ENCODE peak calls at places on chromosomes 12 and 14, in ten cellular contexts. A is cardiac septum; I is stimulated activated effector memory CD8-positive, alpha-beta T cell treated with anti-CD3 and anti-CD28 coated beads, Interleukin-12 subunit alpha, Interleukin-12 subunit beta, amount 100 ng/mL, for 72 hours; P is ELR; E is activated naive CD8-positive, alpha-beta T cell treated with anti-CD3 and anti-CD28 coated beads, Interleukin-2, amount 10 ng/mL, durations not matched to agents 7 days and 5 days; U is BJ; R is transverse colon; S is NCI-H774; T is anterior cingulate cortex; Z is RKO. J is an unnamed sample.

GRCh38 chr12:67650528-67651379 is 2.2 kb downstream of the DYRK2 start:
- DNase-seq in Z (peak), P (peak), U (no peak), R (peak), A (no peak), S (no peak), E (peak), T (peak), I (no peak), J (no peak)

GRCh38 chr12:5493018-5493417 is 61.1 kb downstream of the NTF3 start:
- DNase-seq in U (no peak), A (no peak), P (no peak), I (no peak), T (no peak), Z (no peak), S (no peak), E (no peak), R (peak), J (no peak)

GRCh38 chr12:75722714-75723200 is 211.3 kb upstream of the KRR1 start:
- DNase-seq in E (no peak), R (peak), P (peak), I (no peak), A (no peak), Z (peak), T (no peak), U (peak), S (peak), J (peak)

GRCh38 chr12:116878567-116879508 is 2.4 kb downstream of the HRK start:
- DNase-seq in S (no peak), P (peak), I (no peak), U (no peak), E (peak), A (no peak), T (no peak), Z (peak), R (peak), J (no peak)

GRCh38 chr12:10753066-10753465 is 29.9 kb upstream of the YBX3 start:
- DNase-seq in T (no peak), P (peak), I (no peak), E (no peak), Z (no peak), R (no peak), A (no peak), S (no peak), U (peak), J (no peak)

GRCh38 chr12:93447555-93448265 is 6.0 kb upstream of the UBE2N start:
- DNase-seq in S (no peak), A (no peak), P (no peak), T (no peak), U (no peak), E (no peak), Z (no peak), I (no peak), R (no peak), J (no peak)

GRCh38 chr14:75274899-75275569 is 3.6 kb upstream of the FOS start:
- DNase-seq in E (no peak), A (peak), I (no peak), U (no peak), P (no peak), Z (no peak), S (no peak), R (peak), T (peak), J (no peak)

GRCh38 chr14:52790011-52790755 is 1.2 kb downstream of the GNPNAT1 start:
- DNase-seq in A (no peak), R (no peak), U (no peak), I (no peak), Z (peak), P (peak), T (no peak), S (no peak), E (no peak), J (no peak)

GRCh38 chr12:42961395-42961794 is 371.8 kb upstream of the PRICKLE1 start:
- DNase-seq in S (no peak), I (no peak), E (no peak), T (no peak), Z (no peak), P (peak), U (peak), R (no peak), A (no peak), J (no peak)

GRCh38 chr12:25017336-25017735 is 68.4 kb upstream of the BCAT1 start:
- DNase-seq in S (no peak), U (no peak), P (peak), R (no peak), I (no peak), Z (no peak), A (no peak), T (no peak), E (no peak), J (no peak)

GRCh38 chr14:94173471-94173884 is 644 bp upstream of the PPP4R4 start:
- DNase-seq in I (no peak), Z (no peak), P (peak), E (peak), R (peak), S (no peak), T (no peak), A (no peak), U (no peak), J (no peak)

GRCh38 chr12:120539303-120539702 is 5.1 kb downstream of the RNF10 start:
- DNase-seq in R (no peak), S (no peak), U (no peak), Z (peak), T (no peak), P (peak), E (no peak), I (no peak), A (no peak), J (no peak)

GRCh38 chr14:103207404-103208072 is 84.3 kb downstream of the TNFAIP2 start:
- DNase-seq in Z (no peak), E (no peak), S (no peak), U (no peak), I (no peak), P (peak), T (no peak), A (no peak), R (no peak), J (no peak)

GRCh38 chr14:82776958-82777357 is 1243.3 kb upstream of the SEL1L start:
- DNase-seq in S (no peak), I (no peak), A (no peak), U (no peak), T (no peak), R (no peak), Z (peak), E (no peak), P (no peak), J (no peak)

GRCh38 chr14:102878970-102879460 is 43.4 kb upstream of the AMN start:
- DNase-seq in T (no peak), E (no peak), U (no peak), I (no peak), A (no peak), P (peak), Z (no peak), S (no peak), R (peak), J (no peak)

GRCh38 chr12:83700858-83701257 is 1014.2 kb downstream of the TMTC2 start:
- DNase-seq in Z (peak), T (no peak), S (no peak), R (no peak), A (no peak), I (no peak), P (no peak), U (no peak), E (no peak), J (no peak)

GRCh38 chr12:51951199-51951842 is at the start of gene ACVR1B:
- DNase-seq in T (peak), R (peak), A (peak), E (peak), P (peak), Z (peak), U (no peak), S (peak), I (peak), J (peak)

J was measured in NCI-H2081.